ENCODE peak calls at places on chromosomes 6 and 20, in nine cellular contexts. H, M, Q, X, A, T, J, W and Z are unnamed samples.

GRCh38 chr6:101847690-101848089 is 454.2 kb downstream of the GRIK2 start:
- DNase-seq in Q (no peak), J (no peak), H (no peak), T (no peak), M (no peak), X (no peak), A (no peak), W (no peak), Z (no peak)

GRCh38 chr6:72286911-72287311 is 335.0 kb upstream of the KCNQ5 start:
- DNase-seq in T (no peak), X (no peak), M (no peak), J (no peak), H (no peak), W (no peak), A (peak; percentile 12), Q (no peak), Z (no peak)

GRCh38 chr20:18314786-18315406 is 26.6 kb downstream of the ZNF133 start:
- DNase-seq in H (no peak), J (no peak), Q (no peak), T (no peak), W (no peak), A (peak; percentile 99), M (no peak), X (no peak), Z (no peak)

GRCh38 chr20:41268402-41268801 is 49.1 kb downstream of the ZHX3 start:
- DNase-seq in A (no peak), W (no peak), H (no peak), T (no peak), X (no peak), M (no peak), Q (no peak), J (no peak), Z (no peak)

GRCh38 chr20:5171074-5171789 is 44.4 kb downstream of the CDS2 start:
- DNase-seq in H (no peak), W (no peak), X (no peak), M (no peak), T (no peak), Q (no peak), J (no peak), A (no peak), Z (no peak)

GRCh38 chr6:71892641-71893040 is 6.3 kb downstream of the RIMS1 start:
- DNase-seq in A (no peak), M (no peak), W (no peak), T (no peak), X (no peak), H (no peak), Q (no peak), J (no peak), Z (no peak)

GRCh38 chr20:57648878-57649616 is 28.8 kb upstream of the ZBP1 start:
- DNase-seq in J (no peak), A (no peak), T (no peak), X (no peak), W (no peak), Q (no peak), M (no peak), H (no peak), Z (no peak)

GRCh38 chr20:51800769-51801219 is 1.5 kb downstream of the SALL4 start:
- DNase-seq in J (peak; percentile 26), W (no peak), H (peak; percentile 36), M (no peak), Q (no peak), T (no peak), X (no peak), A (peak; percentile 7), Z (no peak)

GRCh38 chr6:127904160-127904559 is 3.3 kb upstream of the THEMIS start:
- DNase-seq in X (peak; percentile 27), H (no peak), W (no peak), M (no peak), Q (no peak), J (no peak), A (no peak), T (no peak), Z (no peak)

GRCh38 chr6:22569281-22570184 is at the start of gene HDGFL1:
- DNase-seq in J (no peak), X (no peak), M (no peak), A (no peak), W (no peak), T (no peak), Q (no peak), H (no peak), Z (no peak)

GRCh38 chr6:26136321-26136720 is 49.1 kb downstream of the HFE start:
- DNase-seq in H (no peak), W (no peak), Q (no peak), X (peak; percentile 0), A (no peak), T (no peak), M (no peak), J (no peak), Z (no peak)

GRCh38 chr6:6998194-6998569 is 109.6 kb upstream of the RREB1 start:
- DNase-seq in J (no peak), Q (no peak), A (no peak), T (no peak), W (no peak), M (no peak), H (peak; percentile 40), X (no peak), Z (no peak)

GRCh38 chr20:36569847-36570429 is 3.5 kb upstream of the TGIF2 start:
- DNase-seq in M (no peak), T (no peak), W (no peak), J (no peak), X (no peak), Q (no peak), H (no peak), A (peak; percentile 30), Z (no peak)

GRCh38 chr6:44226368-44227137 is 3.2 kb downstream of the SLC29A1 start:
- DNase-seq in J (no peak), X (no peak), W (no peak), M (peak; percentile 21), T (no peak), Q (no peak), A (no peak), H (no peak), Z (no peak)

GRCh38 chr6:34928695-34929094 is 39.6 kb downstream of the ANKS1A start:
- DNase-seq in A (no peak), H (no peak), W (no peak), M (no peak), T (no peak), X (no peak), Q (no peak), J (no peak), Z (no peak)

GRCh38 chr20:62420846-62421715 is 6.3 kb downstream of the RBBP8NL start:
- DNase-seq in A (no peak), T (no peak), J (no peak), Q (no peak), X (no peak), H (no peak), W (no peak), M (no peak), Z (no peak)

GRCh38 chr6:117918454-117918853 is 11.4 kb downstream of the SLC35F1 start:
- DNase-seq in J (no peak), M (no peak), H (no peak), T (no peak), W (no peak), A (no peak), Q (no peak), X (peak; percentile 3), Z (no peak)

GRCh38 chr6:147207851-147208754 is 3.9 kb downstream of the STXBP5 start:
- DNase-seq in X (no peak), H (no peak), M (no peak), J (no peak), Q (no peak), A (peak; percentile 26), W (no peak), T (no peak), Z (no peak)

GRCh38 chr20:57620274-57620990 is at the start of gene ZBP1:
- DNase-seq in A (no peak), X (peak; percentile 97), T (peak; percentile 77), M (no peak), W (no peak), H (no peak), Q (no peak), J (peak; percentile 56), Z (peak; percentile 47)

GRCh38 chr6:166542580-166542912 is 43.9 kb downstream of the RAMACL start:
- DNase-seq in M (no peak), T (peak; percentile 47), H (no peak), X (no peak), W (no peak), A (no peak), J (no peak), Q (no peak), Z (no peak)

GRCh38 chr6:1611322-1611571 is 1.5 kb downstream of the FOXC1 start:
- DNase-seq in J (no peak), M (no peak), H (peak; percentile 36), X (peak; percentile 46), T (no peak), W (peak; percentile 37), A (peak; percentile 13), Q (no peak), Z (no peak)

GRCh38 chr20:62837790-62838458 is 21.1 kb downstream of the COL9A3 start:
- DNase-seq in J (no peak), M (peak; percentile 63), T (peak; percentile 95), X (peak; percentile 92), W (no peak), A (no peak), Q (peak; percentile 54), H (peak; percentile 65), Z (no peak)